ENCODE peak calls at places on chromosomes 4 and X, in six cellular contexts. One of them, this sample, is unnamed.

GRCh38 chrX:68292471-68292870 is 140.8 kb downstream of the OPHN1 start:
- DNase-seq in LHCN-M2: peak; percentile 60
- DNase-seq in HFFc6: peak; percentile 20
- DNase-seq in fibroblast of lung: no peak
- DNase-seq in omental fat pad: no peak
- DNase-seq in fibroblast of the conjunctiva: no peak
- DNase-seq in this sample: peak; percentile 13

GRCh38 chr4:145956288-145956890 is 17.8 kb upstream of the ZNF827 start:
- DNase-seq in fibroblast of lung: peak; percentile 52
- DNase-seq in HFFc6: peak; percentile 33
- DNase-seq in omental fat pad: no peak
- DNase-seq in LHCN-M2: peak; percentile 40
- DNase-seq in fibroblast of the conjunctiva: no peak
- DNase-seq in this sample: peak; percentile 65

GRCh38 chr4:173489514-173489913 is 40.5 kb downstream of the HAND2 start:
- DNase-seq in fibroblast of the conjunctiva: no peak
- DNase-seq in HFFc6: peak; percentile 69
- DNase-seq in fibroblast of lung: peak; percentile 92
- DNase-seq in LHCN-M2: peak; percentile 72
- DNase-seq in omental fat pad: no peak
- DNase-seq in this sample: peak; percentile 88

GRCh38 chrX:39895228-39896110 is 202.3 kb downstream of the BCOR start:
- DNase-seq in omental fat pad: no peak
- DNase-seq in fibroblast of the conjunctiva: no peak
- DNase-seq in HFFc6: no peak
- DNase-seq in LHCN-M2: peak; percentile 56
- DNase-seq in fibroblast of lung: no peak
- DNase-seq in this sample: no peak

GRCh38 chrX:74293343-74293946 is 10.5 kb upstream of the ZCCHC13 start:
- DNase-seq in fibroblast of the conjunctiva: peak; percentile 67
- DNase-seq in LHCN-M2: peak; percentile 70
- DNase-seq in omental fat pad: no peak
- DNase-seq in fibroblast of lung: peak; percentile 80
- DNase-seq in HFFc6: peak; percentile 65
- DNase-seq in this sample: peak; percentile 84

GRCh38 chrX:101452051-101452450 is 33.2 kb upstream of the ARMCX4 start:
- DNase-seq in HFFc6: peak; percentile 17
- DNase-seq in LHCN-M2: no peak
- DNase-seq in omental fat pad: no peak
- DNase-seq in fibroblast of the conjunctiva: no peak
- DNase-seq in fibroblast of lung: no peak
- DNase-seq in this sample: no peak

GRCh38 chrX:136752796-136753195 is 27.9 kb downstream of the ARHGEF6 start:
- DNase-seq in HFFc6: no peak
- DNase-seq in fibroblast of the conjunctiva: no peak
- DNase-seq in omental fat pad: no peak
- DNase-seq in fibroblast of lung: peak; percentile 74
- DNase-seq in LHCN-M2: peak; percentile 74
- DNase-seq in this sample: no peak

GRCh38 chr4:13642576-13642975 is 15.1 kb upstream of the BOD1L1 start:
- DNase-seq in fibroblast of lung: peak; percentile 61
- DNase-seq in HFFc6: peak; percentile 15
- DNase-seq in omental fat pad: no peak
- DNase-seq in LHCN-M2: peak; percentile 68
- DNase-seq in fibroblast of the conjunctiva: peak; percentile 23
- DNase-seq in this sample: peak; percentile 78

GRCh38 chrX:72297953-72298730 is 7.6 kb downstream of the CITED1 start:
- DNase-seq in fibroblast of lung: no peak
- DNase-seq in omental fat pad: no peak
- DNase-seq in LHCN-M2: peak; percentile 39
- DNase-seq in HFFc6: peak; percentile 5
- DNase-seq in fibroblast of the conjunctiva: no peak
- DNase-seq in this sample: no peak

GRCh38 chrX:136525738-136526606 is 6.0 kb upstream of the VGLL1 start:
- DNase-seq in omental fat pad: no peak
- DNase-seq in fibroblast of lung: peak; percentile 93
- DNase-seq in fibroblast of the conjunctiva: peak; percentile 89
- DNase-seq in LHCN-M2: peak; percentile 61
- DNase-seq in HFFc6: peak; percentile 78
- DNase-seq in this sample: peak; percentile 87

GRCh38 chrX:43166874-43167273 is 388.9 kb upstream of the PPP1R2C start:
- DNase-seq in LHCN-M2: no peak
- DNase-seq in fibroblast of lung: no peak
- DNase-seq in HFFc6: no peak
- DNase-seq in fibroblast of the conjunctiva: no peak
- DNase-seq in omental fat pad: no peak
- DNase-seq in this sample: no peak

GRCh38 chrX:110847334-110847733 is 51.7 kb upstream of the CHRDL1 start:
- DNase-seq in omental fat pad: no peak
- DNase-seq in fibroblast of lung: peak; percentile 71
- DNase-seq in fibroblast of the conjunctiva: peak; percentile 49
- DNase-seq in LHCN-M2: peak; percentile 39
- DNase-seq in HFFc6: peak; percentile 47
- DNase-seq in this sample: peak; percentile 79

GRCh38 chr4:158161561-158162354 is 11.1 kb downstream of the GASK1B start:
- DNase-seq in LHCN-M2: peak; percentile 95
- DNase-seq in HFFc6: peak; percentile 74
- DNase-seq in omental fat pad: no peak
- DNase-seq in fibroblast of the conjunctiva: peak; percentile 18
- DNase-seq in fibroblast of lung: peak; percentile 68
- DNase-seq in this sample: peak; percentile 89

This sample was measured in astrocyte of the hippocampus.